ENCODE peak calls at places on chromosomes 7 and 10, in six cellular contexts. W, D, F, R, M and K are unnamed samples. For H3K4me1, the result is how much of the 10 kb centered on the place peaks cover.

GRCh38 chr7:15459018-15459621 is 102.7 kb downstream of the AGMO start:
- DNase-seq in W (no peak), D (no peak), F (no peak), R (no peak), M (peak), K (no peak)

GRCh38 chr10:113091921-113092320 is 141.9 kb downstream of the TCF7L2 start:
- DNase-seq in W (no peak), D (no peak), F (peak), R (no peak), M (no peak), K (no peak)

GRCh38 chr7:11341285-11341944 is 367.7 kb downstream of the PHF14 start:
- DNase-seq in W (no peak), D (no peak), F (no peak), R (peak), M (peak), K (no peak)

GRCh38 chr10:15455456-15455855 is 84.4 kb upstream of the FAM171A1 start:
- DNase-seq in W (no peak), D (no peak), F (no peak), R (no peak), M (peak), K (no peak)

GRCh38 chr7:26369519-26370385 is 78.1 kb downstream of the SNX10 start:
- DNase-seq in W (no peak), D (peak), F (peak), R (peak), M (no peak), K (no peak)

GRCh38 chr10:104515670-104516199 is 125.4 kb upstream of the SORCS3 start:
- DNase-seq in W (no peak), D (no peak), F (no peak), R (no peak), M (peak), K (no peak)

GRCh38 chr7:98352621-98353020 is 48.3 kb downstream of the BAIAP2L1 start:
- DNase-seq in W (no peak), D (no peak), F (no peak), R (no peak), M (no peak), K (no peak)

GRCh38 chr7:103338864-103339263 is 5.7 kb downstream of the DNAJC2 start:
- DNase-seq in W (no peak), D (no peak), F (no peak), R (no peak), M (no peak), K (no peak)

GRCh38 chr7:125409921-125410320 is 480.3 kb upstream of the POT1 start:
- DNase-seq in W (no peak), D (no peak), F (no peak), R (no peak), M (no peak), K (no peak)

GRCh38 chr7:125406111-125406510 is 476.5 kb upstream of the POT1 start:
- DNase-seq in W (no peak), D (no peak), F (no peak), R (no peak), M (no peak), K (no peak)
- H3K4me1 ChIP-seq in W (under half), D (under half), F (under half), R (under half), M (under half), K (under half)

GRCh38 chr10:5813091-5813340 is 218 bp downstream of the GDI2 start:
- DNase-seq in W (no peak), D (no peak), F (no peak), R (no peak), M (no peak), K (no peak)
- H3K4me1 ChIP-seq in W (half or more), D (under half), F (under half), R (under half), M (under half), K (under half)

GRCh38 chr10:93096901-93097300 is 23.2 kb downstream of the CYP26A1 start:
- DNase-seq in W (no peak), D (no peak), F (no peak), R (no peak), M (no peak), K (no peak)
- H3K4me1 ChIP-seq in W (under half), D (under half), F (under half), R (under half), M (under half), K (under half)

DNA sequence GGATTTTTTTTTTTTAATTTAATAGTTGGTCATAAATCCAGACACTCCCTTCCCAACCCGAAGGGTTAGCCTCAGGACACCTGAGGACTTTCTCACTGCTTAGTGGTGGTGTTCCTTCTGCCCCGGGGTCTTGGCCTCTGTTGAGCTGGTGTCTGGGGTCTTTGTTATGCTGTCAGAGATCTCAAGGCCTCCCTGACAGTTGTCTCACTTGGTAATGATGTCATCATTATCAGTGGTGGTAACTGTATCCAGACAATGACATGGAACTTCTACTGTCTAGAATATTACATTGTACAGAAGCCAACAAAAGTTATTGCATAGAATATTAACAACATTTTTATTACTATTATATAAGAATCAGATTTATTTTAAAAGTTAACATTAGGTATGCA is 32.9 kb downstream of the PPP2R2D start:
- DNase-seq in W (no peak), D (no peak), F (no peak), R (no peak), M (no peak), K (no peak)
- H3K4me1 ChIP-seq in W (under half), D (under half), F (under half), R (under half), M (under half), K (under half)

DNA sequence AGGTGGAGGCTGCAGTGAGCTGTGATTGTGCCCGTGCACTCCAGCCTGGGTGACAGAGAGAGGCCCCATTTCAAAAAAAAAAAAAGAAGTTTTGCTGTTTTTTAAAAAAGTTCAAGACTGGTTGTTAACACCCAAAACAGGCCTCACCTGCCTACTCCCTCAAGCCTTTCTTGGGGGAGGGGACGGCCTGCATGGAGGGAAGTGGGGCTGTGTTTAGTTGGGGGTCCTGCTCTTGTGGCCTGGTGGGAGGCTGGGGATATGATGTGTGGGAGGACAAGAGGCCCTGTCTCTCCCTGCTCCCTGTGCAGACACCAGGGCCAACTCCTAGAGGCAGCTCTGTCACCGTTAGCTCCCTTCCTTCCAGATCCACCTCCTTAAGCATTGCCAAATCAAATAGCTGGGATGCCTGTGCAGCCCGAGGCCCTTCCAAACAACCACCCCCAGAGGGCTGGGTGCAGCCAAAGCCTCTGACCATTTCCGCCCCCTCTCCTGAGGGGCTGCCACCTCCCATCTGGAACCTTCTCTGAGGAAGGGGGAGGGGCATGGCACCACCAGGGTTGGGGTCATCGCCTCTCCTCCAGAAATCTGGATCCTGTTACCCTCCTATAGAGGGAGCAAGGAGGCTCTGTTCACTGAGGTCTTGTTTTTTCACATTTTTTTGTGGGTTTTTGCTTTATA is 32.9 kb upstream of the ANKRD2 start:
- DNase-seq in W (peak), D (no peak), F (no peak), R (no peak), M (peak), K (peak)
- H3K4me1 ChIP-seq in W (half or more), D (under half), F (under half), R (half or more), M (under half), K (under half)

DNA sequence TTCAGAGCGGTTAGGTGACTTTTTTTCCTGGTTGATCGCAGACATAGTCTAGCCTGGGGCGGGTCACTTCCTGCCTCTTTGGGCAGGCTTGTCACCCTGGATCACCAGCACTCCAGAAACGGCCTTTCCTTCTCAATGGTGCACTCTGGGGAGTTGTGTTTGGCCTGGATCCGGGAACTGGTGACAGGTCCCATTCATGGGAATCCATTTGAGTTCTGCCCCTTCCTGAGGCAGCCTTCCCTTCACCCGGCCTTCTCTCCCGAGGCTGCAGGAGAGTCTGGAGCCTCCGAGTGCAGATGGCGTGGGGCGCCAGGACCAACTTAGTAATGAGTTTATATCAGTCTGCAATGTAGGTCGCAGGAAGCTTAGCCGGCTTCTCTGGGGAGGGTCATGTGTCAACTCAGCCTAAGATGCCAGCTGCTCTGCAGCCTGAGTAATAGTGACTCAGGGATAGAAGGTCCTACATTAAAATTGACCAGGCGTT is 54.2 kb downstream of the TACR2 start:
- DNase-seq in W (peak), D (no peak), F (peak), R (no peak), M (no peak), K (no peak)
- H3K4me1 ChIP-seq in W (half or more), D (under half), F (under half), R (under half), M (under half), K (under half)

DNA sequence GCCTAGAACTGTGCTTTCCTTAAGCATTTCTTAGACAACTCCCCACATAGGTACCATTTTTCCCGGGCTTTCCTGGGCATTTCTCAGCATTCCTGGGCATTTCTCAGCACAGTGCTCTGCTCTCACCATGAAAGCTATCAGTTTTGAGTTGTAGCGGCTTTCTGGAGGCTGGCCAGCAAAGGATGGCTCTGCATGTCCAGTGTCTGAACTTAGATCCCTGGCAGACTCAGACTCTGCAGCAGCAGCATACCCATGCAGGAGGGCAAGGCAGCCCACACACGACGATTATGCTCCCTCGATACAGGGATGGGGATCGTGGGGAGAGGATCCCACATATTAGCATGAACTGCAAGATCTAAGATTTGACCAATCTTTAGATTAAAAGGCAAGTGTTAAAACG is 248.9 kb upstream of the MKI67 start:
- DNase-seq in W (no peak), D (no peak), F (no peak), R (no peak), M (no peak), K (no peak)
- H3K4me1 ChIP-seq in W (under half), D (under half), F (under half), R (under half), M (under half), K (under half)

DNA sequence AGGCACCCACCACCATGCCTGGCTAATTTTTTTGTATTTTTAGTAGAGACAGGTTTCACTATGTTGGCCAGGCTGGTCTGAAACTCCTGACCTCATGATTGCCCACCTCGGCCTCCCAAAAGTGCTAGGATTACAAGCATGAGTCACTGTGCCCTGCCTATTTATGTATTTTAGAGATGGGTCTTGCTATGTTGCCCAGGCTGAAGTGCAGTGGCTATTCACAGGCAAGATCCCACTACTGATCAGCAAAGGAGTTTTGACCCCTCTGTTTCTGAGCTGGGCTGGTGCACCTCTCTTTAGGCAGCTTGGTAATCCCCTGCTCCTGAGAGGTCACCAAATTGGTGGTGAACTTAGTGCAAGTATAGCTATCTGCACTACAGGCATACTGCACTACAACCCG is 6.2 kb downstream of the ABHD11 start:
- DNase-seq in W (no peak), D (no peak), F (no peak), R (no peak), M (no peak), K (no peak)
- H3K4me1 ChIP-seq in W (under half), D (under half), F (under half), R (under half), M (under half), K (under half)